ENCODE peak calls at places on chromosomes 1 and 21, in nine cellular contexts. P is HFFc6; H is activated CD8-positive, alpha-beta T cell treated with anti-CD3 and anti-CD28 coated beads for 36 hours; F is brain microvascular endothelial cell; C is heart right ventricle; G is AG04450; U is GM13977; S is psoas muscle; T is Caco-2. D is an unnamed sample.

GRCh38 chr1:183023601-183024351 is 556 bp downstream of the LAMC1 start:
- DNase-seq in F (no peak), H (peak), U (peak), T (peak), G (no peak), P (peak), S (peak), C (peak), D (peak)

GRCh38 chr21:32712641-32713040 is 15.2 kb downstream of the SYNJ1 start:
- DNase-seq in F (no peak), T (no peak), H (no peak), C (no peak), P (no peak), G (no peak), U (no peak), S (no peak), D (no peak)

GRCh38 chr1:235657747-235658526 is 8.4 kb upstream of the GNG4 start:
- DNase-seq in H (no peak), U (no peak), P (no peak), G (no peak), C (no peak), T (no peak), S (no peak), F (no peak), D (no peak)

GRCh38 chr1:225544924-225545323 is 108.0 kb downstream of the ENAH start:
- DNase-seq in S (no peak), C (no peak), U (no peak), P (no peak), H (no peak), F (no peak), G (no peak), T (no peak), D (no peak)

GRCh38 chr1:59688976-59689375 is 125.8 kb upstream of the HOOK1 start:
- DNase-seq in U (no peak), G (no peak), C (no peak), F (no peak), S (no peak), H (no peak), T (no peak), P (no peak), D (no peak)

GRCh38 chr21:15993951-15994350 is 264.2 kb downstream of the USP25 start:
- DNase-seq in P (no peak), S (no peak), C (no peak), U (no peak), T (no peak), F (no peak), G (no peak), H (no peak), D (no peak)

GRCh38 chr1:226487921-226488320 is 60.6 kb upstream of the STUM start:
- DNase-seq in F (no peak), S (no peak), H (no peak), P (no peak), U (no peak), C (no peak), T (no peak), G (no peak), D (no peak)

GRCh38 chr1:27503033-27503432 is 13.1 kb upstream of the WASF2 start:
- DNase-seq in H (no peak), U (no peak), P (no peak), S (no peak), C (no peak), T (no peak), F (no peak), G (no peak), D (no peak)

GRCh38 chr1:32239335-32239734 is 7.7 kb upstream of the FAM167B start:
- DNase-seq in S (no peak), U (no peak), T (no peak), C (no peak), G (no peak), H (no peak), P (no peak), F (no peak), D (no peak)

GRCh38 chr1:17844146-17844826 is 89.2 kb downstream of the ACTL8 start:
- DNase-seq in G (no peak), F (no peak), S (no peak), P (no peak), H (no peak), C (no peak), T (no peak), U (no peak), D (no peak)

GRCh38 chr1:206770531-206771352 is at the start of gene IL19:
- DNase-seq in C (no peak), F (no peak), H (peak), S (no peak), P (no peak), U (peak), T (no peak), G (no peak), D (no peak)

GRCh38 chr1:69103705-69104385 is 463.9 kb upstream of the LRRC7 start:
- DNase-seq in G (no peak), P (no peak), H (no peak), S (no peak), U (no peak), T (no peak), C (no peak), F (no peak), D (no peak)

GRCh38 chr1:12305377-12305776 is 75.5 kb downstream of the VPS13D start:
- DNase-seq in G (no peak), F (peak), C (no peak), U (no peak), H (no peak), T (no peak), S (no peak), P (no peak), D (no peak)

GRCh38 chr1:242468749-242469148 is 55.7 kb downstream of the PLD5 start:
- DNase-seq in P (no peak), T (peak), F (no peak), G (no peak), U (no peak), C (no peak), S (no peak), H (no peak), D (no peak)

GRCh38 chr21:42835611-42836401 is 43.5 kb downstream of the WDR4 start:
- DNase-seq in H (no peak), T (no peak), S (no peak), F (no peak), G (no peak), C (no peak), P (no peak), U (no peak), D (no peak)

GRCh38 chr1:183812686-183813569 is 8.0 kb downstream of the RGL1 start:
- DNase-seq in G (no peak), F (peak), P (peak), T (peak), U (no peak), C (no peak), H (no peak), S (no peak), D (no peak)

GRCh38 chr1:228940931-228941330 is 205.7 kb downstream of the RHOU start:
- DNase-seq in F (no peak), H (no peak), S (no peak), P (no peak), T (no peak), C (no peak), G (no peak), U (no peak), D (no peak)

GRCh38 chr1:203274603-203275381 is 30.5 kb upstream of the BTG2 start:
- DNase-seq in S (peak), U (no peak), H (no peak), P (no peak), G (no peak), F (no peak), T (no peak), C (no peak), D (no peak)

GRCh38 chr21:25855591-25855990 is 120.8 kb downstream of the GABPA start:
- DNase-seq in H (no peak), F (no peak), P (no peak), U (no peak), T (no peak), S (no peak), G (no peak), C (no peak), D (no peak)

GRCh38 chr1:233433436-233434213 is 106.1 kb downstream of the MAP3K21 start:
- DNase-seq in P (no peak), T (no peak), G (no peak), H (no peak), C (no peak), U (no peak), F (no peak), S (no peak), D (no peak)

GRCh38 chr1:182185822-182186756 is 124.6 kb upstream of the ZNF648 start:
- DNase-seq in U (no peak), T (peak), P (peak), C (no peak), H (no peak), G (no peak), F (peak), S (no peak), D (no peak)

GRCh38 chr1:54332781-54333585 is 73.2 kb downstream of the SSBP3 start:
- DNase-seq in G (no peak), S (peak), P (no peak), C (peak), T (no peak), U (no peak), F (no peak), H (peak), D (no peak)

GRCh38 chr1:201602413-201603265 is 63.7 kb downstream of the NAV1 start:
- DNase-seq in U (no peak), T (no peak), S (peak), G (peak), F (peak), C (no peak), P (peak), H (no peak), D (no peak)

GRCh38 chr1:90725341-90725960 is 8.3 kb upstream of the BARHL2 start:
- DNase-seq in S (no peak), F (no peak), T (no peak), G (no peak), U (peak), H (peak), P (no peak), C (no peak), D (peak)

GRCh38 chr21:45970674-45971486 is 10.7 kb upstream of the COL6A1 start:
- DNase-seq in H (peak), U (peak), S (peak), C (peak), P (no peak), F (no peak), G (no peak), T (peak), D (peak)

GRCh38 chr21:39313042-39313456 is 383 bp downstream of the BRWD1 start:
- DNase-seq in G (no peak), T (no peak), C (no peak), U (peak), H (peak), P (no peak), F (peak), S (peak), D (no peak)

GRCh38 chr1:91026777-91027176 is 4.9 kb upstream of the ZNF644 start:
- DNase-seq in T (no peak), P (no peak), F (peak), C (no peak), S (no peak), G (no peak), H (no peak), U (no peak), D (no peak)

GRCh38 chr1:77825356-77825709 is 45.9 kb downstream of the MIGA1 start:
- DNase-seq in T (peak), H (peak), P (peak), F (peak), U (peak), G (peak), S (no peak), C (no peak), D (peak)

GRCh38 chr1:222167111-222167510 is 380.8 kb downstream of the HHIPL2 start:
- DNase-seq in S (peak), G (peak), T (peak), H (peak), U (peak), F (peak), P (peak), C (peak), D (peak)

GRCh38 chr1:36408479-36408878 is 10.8 kb upstream of the LSM10 start:
- DNase-seq in G (no peak), P (no peak), U (no peak), F (peak), H (no peak), T (no peak), C (no peak), S (no peak), D (no peak)

GRCh38 chr1:180117764-180118116 is 36.9 kb upstream of the QSOX1 start:
- DNase-seq in H (no peak), G (no peak), C (no peak), P (peak), T (no peak), U (no peak), S (peak), F (peak), D (no peak)

GRCh38 chr21:43728467-43729390 is 9.8 kb downstream of the PDXK start:
- DNase-seq in P (peak), U (peak), C (peak), G (peak), H (peak), F (peak), T (no peak), S (peak), D (peak)

GRCh38 chr1:200891774-200892157 is 2.9 kb upstream of the INAVA start:
- DNase-seq in C (no peak), U (no peak), P (no peak), F (no peak), S (no peak), G (no peak), H (no peak), T (peak), D (no peak)

GRCh38 chr1:34776911-34777310 is 4.1 kb upstream of the GJB3 start:
- DNase-seq in G (no peak), T (no peak), S (no peak), U (no peak), H (no peak), P (no peak), C (no peak), F (no peak), D (no peak)

GRCh38 chr1:34778381-34778780 is 2.6 kb upstream of the GJB3 start:
- DNase-seq in T (no peak), G (no peak), P (no peak), S (no peak), U (no peak), H (no peak), F (no peak), C (no peak), D (no peak)

GRCh38 chr1:34779526-34779925 is 1.5 kb upstream of the GJB3 start:
- DNase-seq in T (no peak), P (no peak), H (no peak), S (no peak), F (no peak), G (no peak), U (no peak), C (no peak), D (no peak)

GRCh38 chr1:34779005-34779404 is 2.0 kb upstream of the GJB3 start:
- DNase-seq in S (no peak), C (no peak), H (no peak), P (no peak), F (no peak), G (no peak), T (no peak), U (no peak), D (no peak)

GRCh38 chr1:34777519-34778321 is 3.3 kb upstream of the GJB3 start:
- DNase-seq in F (no peak), P (no peak), H (no peak), U (no peak), S (no peak), C (no peak), T (no peak), G (no peak), D (no peak)
- TF ChIP-seq CTCF in F (no peak), P (no peak), H (no peak), U (no peak), S (no peak), C (no peak), T (no peak), G (no peak), D (no peak)

DNA sequence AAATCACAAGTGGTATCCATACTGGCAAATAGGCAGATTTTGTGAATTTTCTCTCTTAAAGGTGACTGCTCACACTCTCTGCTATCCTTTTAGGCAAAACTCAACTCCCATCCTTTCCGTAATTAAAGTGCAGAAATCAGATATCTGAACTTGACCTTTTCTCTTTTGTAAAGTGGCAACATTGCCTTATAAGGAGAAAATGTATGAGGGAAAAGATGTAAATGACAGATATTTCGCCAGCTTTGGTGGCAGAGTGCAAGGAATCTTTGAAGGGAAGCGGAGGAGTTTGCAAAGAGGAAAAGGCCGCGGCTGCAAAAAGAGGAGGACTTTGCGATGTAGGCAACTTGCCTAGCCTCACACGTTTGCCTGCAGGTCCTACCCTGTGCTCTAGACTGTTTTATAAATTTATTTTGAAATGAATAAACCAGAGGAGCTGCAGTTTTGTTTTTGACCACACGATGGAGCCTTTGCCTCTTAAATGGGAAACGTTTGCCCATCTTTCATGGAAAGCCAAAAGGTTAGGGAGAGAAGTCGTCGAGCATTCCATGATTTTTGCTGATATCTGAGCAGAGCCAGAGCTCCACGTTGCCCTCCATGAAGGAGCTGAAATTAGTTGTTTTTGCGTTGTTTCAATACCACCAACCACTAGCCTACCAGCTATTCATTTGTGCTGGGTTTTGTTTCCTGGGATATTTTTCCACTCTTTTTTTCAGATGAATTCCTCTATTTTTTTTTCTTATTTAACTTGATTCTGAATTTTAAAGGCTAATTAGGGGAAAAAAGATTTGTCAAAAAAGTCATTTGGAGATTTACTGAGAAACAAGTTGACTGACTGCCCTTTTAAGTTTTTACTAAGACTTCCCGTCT is 242.3 kb downstream of the LMX1A start:
- DNase-seq in G (no peak), H (peak), S (no peak), T (peak), F (peak), C (no peak), U (peak), P (peak), D (peak)
- TF ChIP-seq CTCF in G (peak), H (peak), S (peak), T (peak), F (peak), C (peak), U (peak), P (peak), D (peak)

GRCh38 chr1:86778510-86779218 is 74.3 kb downstream of the SH3GLB1 start:
- DNase-seq in H (no peak), C (no peak), P (peak), G (no peak), F (no peak), U (no peak), T (no peak), S (no peak), D (no peak)

GRCh38 chr1:86775395-86775794 is 71.0 kb downstream of the SH3GLB1 start:
- DNase-seq in F (no peak), G (no peak), T (peak), S (no peak), P (no peak), U (no peak), H (no peak), C (no peak), D (no peak)

GRCh38 chr1:86776108-86776507 is 71.7 kb downstream of the SH3GLB1 start:
- DNase-seq in H (no peak), F (no peak), U (no peak), S (no peak), P (no peak), T (no peak), G (no peak), C (no peak), D (no peak)

GRCh38 chr1:86782482-86782881 is 78.1 kb downstream of the SH3GLB1 start:
- DNase-seq in S (no peak), F (no peak), C (no peak), H (no peak), T (no peak), G (no peak), P (no peak), U (no peak), D (no peak)

DNA sequence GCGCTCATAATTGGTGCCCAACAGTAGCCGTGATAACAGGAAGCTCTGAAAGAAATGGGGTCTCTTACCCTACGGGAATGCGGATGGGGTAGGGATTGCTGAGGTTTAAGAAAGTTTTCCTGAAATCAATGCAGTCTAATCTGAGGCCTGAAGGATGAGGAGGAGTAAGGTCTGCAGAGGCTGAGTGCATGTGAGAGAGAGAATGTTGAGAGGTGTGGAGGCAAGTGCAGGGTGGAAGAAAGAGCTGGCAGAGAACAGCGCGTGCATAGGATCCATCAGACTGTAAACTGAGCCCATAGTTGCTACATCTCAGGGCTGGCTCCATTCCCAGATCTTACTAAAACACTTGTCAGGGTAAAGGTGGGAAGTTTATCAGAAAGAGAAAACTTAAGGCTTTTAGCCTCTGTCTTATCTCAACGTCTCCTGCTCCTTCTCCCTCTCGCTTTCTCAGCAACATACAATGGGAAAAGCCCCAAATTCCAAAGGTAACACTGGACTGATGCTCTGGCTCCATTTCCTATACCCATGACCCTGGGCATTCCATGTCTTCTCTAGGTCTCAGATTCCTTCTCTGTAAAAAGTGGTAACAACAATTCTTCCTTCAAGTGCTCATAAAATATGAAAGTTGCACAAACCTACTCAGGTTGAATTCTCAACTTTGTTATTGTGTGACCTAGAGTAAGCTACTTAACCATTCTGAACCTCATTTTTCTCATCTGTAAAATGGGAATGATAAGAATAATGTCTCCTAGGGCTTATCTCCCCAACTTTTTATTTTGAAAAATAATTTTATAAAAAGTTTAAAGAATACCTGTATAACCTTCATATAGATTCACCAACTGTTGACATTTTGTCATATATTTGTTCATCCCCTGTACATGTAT is 75.2 kb downstream of the SH3GLB1 start:
- DNase-seq in G (no peak), T (no peak), S (no peak), C (no peak), H (no peak), U (no peak), P (no peak), F (peak), D (no peak)
- TF ChIP-seq CTCF in G (no peak), T (no peak), S (no peak), C (no peak), H (no peak), U (no peak), P (no peak), F (no peak), D (no peak)

DNA sequence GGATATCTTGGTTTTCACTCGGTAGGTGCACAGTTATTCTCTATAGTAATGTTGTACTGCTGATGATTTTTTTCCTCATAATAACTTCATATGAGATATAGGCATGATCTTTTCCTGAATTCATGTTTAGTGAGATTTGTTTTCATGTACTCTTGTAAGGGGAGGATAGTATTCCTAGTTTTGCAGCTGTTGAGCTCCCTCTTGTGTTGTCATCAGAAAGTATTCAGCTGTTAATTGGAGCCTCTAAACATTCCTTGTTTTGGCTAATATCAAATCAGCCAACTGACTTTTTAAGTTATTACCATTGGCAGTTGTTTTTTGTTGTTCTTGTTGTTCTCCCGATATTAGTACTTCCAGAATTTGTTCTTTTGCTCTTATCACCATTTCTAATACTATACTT is 24.4 kb downstream of the OR10R2 start:
- DNase-seq in T (no peak), H (no peak), U (peak), C (no peak), F (no peak), S (no peak), G (no peak), P (no peak), D (peak)
- TF ChIP-seq CTCF in T (peak), H (no peak), U (peak), C (no peak), F (no peak), S (no peak), G (no peak), P (no peak), D (no peak)